ENCODE peak calls at places on chromosomes 2 and 18, in nine cellular contexts. A, I, R, B, H, V, G, U and Y are unnamed samples. For H3K79me2 and H3K9me2, the result is how much of the 10 kb centered on the place peaks cover.

GRCh38 chr18:29012874-29013273 is 835.9 kb upstream of the CDH2 start:
- DNase-seq in H (no peak), B (no peak), G (no peak), A (no peak), V (no peak), R (no peak), I (no peak), U (no peak), Y (no peak)

GRCh38 chr2:69797836-69798465 is 31.5 kb upstream of the GMCL1 start:
- DNase-seq in R (peak), V (peak), A (peak), U (no peak), I (peak), B (no peak), G (no peak), H (no peak), Y (no peak)

GRCh38 chr2:209334188-209335017 is 89.4 kb upstream of the MAP2 start:
- DNase-seq in G (peak), I (peak), U (peak), A (peak), V (peak), B (peak), R (peak), H (peak), Y (peak)

GRCh38 chr2:112163541-112163981 is 25.4 kb downstream of the FBLN7 start:
- DNase-seq in I (no peak), V (no peak), G (no peak), B (no peak), R (no peak), H (no peak), U (no peak), A (no peak), Y (no peak)

GRCh38 chr2:59301466-59302402 is 1060.6 kb upstream of the FANCL start:
- DNase-seq in H (peak), V (peak), R (peak), B (peak), I (peak), A (peak), U (peak), G (peak), Y (peak)

GRCh38 chr2:180524458-180524857 is 455.9 kb upstream of the UBE2E3 start:
- DNase-seq in H (no peak), A (peak), R (no peak), B (no peak), U (no peak), V (peak), G (no peak), I (no peak), Y (no peak)

GRCh38 chr18:59063300-59063895 is 76.3 kb upstream of the SEC11C start:
- DNase-seq in G (no peak), H (no peak), V (no peak), B (no peak), I (no peak), U (peak), R (no peak), A (no peak), Y (no peak)

GRCh38 chr18:58796205-58796604 is 68.5 kb upstream of the ZNF532 start:
- DNase-seq in B (no peak), I (no peak), U (no peak), G (no peak), A (peak), R (no peak), H (no peak), V (no peak), Y (no peak)

GRCh38 chr2:71618327-71619113 is 165.2 kb downstream of the DYSF start:
- DNase-seq in G (peak), H (no peak), R (no peak), A (no peak), V (no peak), U (no peak), B (no peak), I (no peak), Y (no peak)

GRCh38 chr2:69305712-69306611 is 81.1 kb downstream of the GFPT1 start:
- DNase-seq in R (no peak), G (peak), I (peak), A (peak), H (no peak), B (no peak), V (peak), U (no peak), Y (no peak)

GRCh38 chr2:230160112-230160660 is 59.6 kb downstream of the SP110 start:
- DNase-seq in G (peak), U (peak), V (peak), H (peak), R (peak), I (peak), A (peak), B (peak), Y (peak)

GRCh38 chr2:55856936-55857335 is 66.6 kb downstream of the EFEMP1 start:
- DNase-seq in I (no peak), V (no peak), H (no peak), R (peak), A (peak), G (no peak), B (no peak), U (no peak), Y (no peak)

GRCh38 chr18:76847926-76848325 is 25.6 kb downstream of the ZNF236 start:
- DNase-seq in H (no peak), B (peak), U (no peak), I (no peak), A (no peak), V (peak), G (no peak), R (no peak), Y (peak)

GRCh38 chr2:241926541-241927311 is 57.2 kb downstream of the RTP5 start:
- DNase-seq in R (no peak), H (no peak), G (no peak), V (no peak), A (no peak), U (no peak), I (no peak), B (no peak), Y (no peak)

GRCh38 chr2:100938031-100939026 is 63.8 kb upstream of the RPL31 start:
- DNase-seq in A (no peak), B (no peak), H (no peak), R (no peak), G (no peak), U (no peak), V (no peak), I (no peak), Y (no peak)

GRCh38 chr2:118061135-118061955 is 26.9 kb upstream of the INSIG2 start:
- DNase-seq in R (peak), I (no peak), V (peak), U (peak), H (peak), A (peak), B (no peak), G (peak), Y (peak)

GRCh38 chr2:206488623-206489022 is 45.3 kb downstream of the ADAM23 start:
- DNase-seq in H (no peak), B (no peak), U (no peak), R (no peak), I (no peak), V (no peak), G (no peak), A (no peak), Y (no peak)

GRCh38 chr2:156309106-156309505 is 23.4 kb downstream of the NR4A2 start:
- DNase-seq in V (no peak), U (no peak), I (no peak), B (no peak), A (no peak), H (no peak), G (no peak), R (no peak), Y (no peak)

GRCh38 chr2:29580223-29580622 is 341.2 kb downstream of the ALK start:
- DNase-seq in H (no peak), A (peak), I (no peak), V (no peak), B (no peak), G (peak), R (no peak), U (no peak), Y (no peak)

GRCh38 chr2:181916726-181917377 is 25.3 kb downstream of the ITPRID2 start:
- DNase-seq in H (no peak), I (no peak), B (no peak), A (peak), G (no peak), R (no peak), U (no peak), V (no peak), Y (no peak)

GRCh38 chr2:226426292-226426736 is 373.3 kb downstream of the IRS1 start:
- DNase-seq in V (no peak), G (no peak), U (no peak), B (no peak), H (no peak), R (peak), A (peak), I (no peak), Y (no peak)

GRCh38 chr2:110107092-110108079 is 8.2 kb downstream of the MALL start:
- DNase-seq in B (no peak), A (peak), G (no peak), U (no peak), I (no peak), R (peak), V (no peak), H (no peak), Y (no peak)

GRCh38 chr18:58671941-58672565 is 788 bp downstream of the MALT1 start:
- DNase-seq in G (no peak), V (peak), U (peak), B (no peak), R (peak), H (peak), I (no peak), A (peak), Y (peak)

GRCh38 chr2:121649402-121649651 is at the start of gene CLASP1:
- DNase-seq in H (peak), V (peak), B (peak), R (peak), A (peak), U (peak), G (peak), I (peak), Y (peak)

GRCh38 chr2:27958711-27959378 is 68.3 kb downstream of the BABAM2 start:
- DNase-seq in H (no peak), G (no peak), A (peak), U (no peak), V (no peak), R (no peak), B (no peak), I (no peak), Y (no peak)
- H3K27ac ChIP-seq in H (no peak), G (peak), A (peak), U (no peak), V (no peak), R (no peak), B (no peak), I (peak), Y (no peak)

DNA sequence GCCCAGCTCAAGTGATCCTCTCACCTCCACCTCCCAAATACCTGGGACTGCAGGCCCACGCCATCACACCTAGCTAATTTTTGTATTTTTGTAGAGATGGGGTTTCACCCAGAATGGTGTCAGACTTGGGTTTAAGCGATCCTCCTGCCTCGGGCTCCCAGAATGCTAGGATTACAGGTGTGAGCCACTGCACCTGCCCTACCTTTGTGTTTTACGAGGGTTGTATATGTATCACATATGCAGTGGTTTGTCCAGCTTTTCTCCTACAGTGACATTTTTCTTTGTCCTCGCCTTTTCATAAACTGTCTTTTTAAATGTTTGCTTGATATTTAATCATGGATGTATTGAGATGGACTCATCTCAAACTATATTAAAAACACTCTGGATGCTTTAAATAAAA is 38.5 kb downstream of the AGAP1 start:
- DNase-seq in A (no peak), R (no peak), G (no peak), B (no peak), U (no peak), I (no peak), H (no peak), V (no peak), Y (no peak)
- H3K79me2 ChIP-seq in A (half or more), R (half or more), G (under half), B (half or more), U (half or more), I (half or more), H (under half), V (half or more), Y (under half)

DNA sequence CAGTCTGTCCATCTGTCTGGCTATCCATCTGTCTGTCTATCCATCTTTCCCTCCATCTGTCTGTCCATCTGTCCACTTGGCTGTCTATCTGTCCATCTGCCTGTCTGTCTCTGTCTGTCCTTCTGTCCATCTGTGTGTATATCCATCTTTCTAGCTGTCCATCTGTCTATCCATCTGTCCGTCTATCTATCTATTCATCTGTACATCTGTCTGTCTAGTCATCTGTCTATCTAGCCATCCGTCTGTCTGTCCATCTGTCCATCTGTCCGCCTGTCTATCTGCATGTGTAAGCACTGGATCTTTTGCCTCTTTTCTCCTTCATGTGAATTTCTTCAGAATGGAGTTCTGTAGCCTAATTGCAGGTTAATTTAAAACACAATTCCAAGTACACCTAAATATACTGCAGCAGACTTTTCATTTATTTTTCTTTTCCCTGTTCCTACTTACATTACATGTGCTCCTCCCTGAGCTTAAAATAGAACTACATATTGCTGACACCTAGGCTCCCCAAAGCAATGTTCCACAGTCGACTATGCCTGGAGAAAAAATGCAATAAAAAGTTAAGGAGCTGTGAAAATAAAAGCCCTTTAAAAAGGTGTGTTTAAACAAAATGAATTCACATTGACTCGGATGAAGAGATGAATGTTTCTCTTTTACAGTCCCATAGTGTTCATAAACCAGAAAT is 37.5 kb upstream of the TXNDC2 start:
- DNase-seq in I (no peak), V (no peak), H (no peak), G (no peak), U (no peak), R (peak), B (no peak), A (no peak), Y (no peak)
- H3K9me2 ChIP-seq in I (under half), V (under half), H (under half), G (under half), U (under half), R (under half), B (under half), A (under half), Y (under half)

DNA sequence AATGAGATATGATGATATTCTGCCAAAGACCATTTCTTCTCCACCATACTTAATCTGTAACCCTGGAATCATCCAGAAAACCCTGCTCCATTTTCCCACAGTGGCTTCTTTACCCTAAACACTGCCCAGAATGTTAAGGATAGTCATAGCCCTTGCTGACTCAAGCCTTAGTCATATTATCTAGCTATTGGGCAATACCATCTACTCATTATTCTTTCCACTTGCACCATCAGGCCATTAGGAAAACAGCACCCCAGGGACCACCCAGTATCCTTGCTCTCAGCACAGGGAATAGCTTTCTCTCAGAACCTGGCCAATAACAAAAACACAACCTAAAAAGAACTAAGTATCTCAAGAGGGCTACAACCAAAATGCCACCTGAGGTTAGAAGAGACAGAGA is 445.7 kb upstream of the SLC14A2 start:
- DNase-seq in H (no peak), V (no peak), I (peak), R (peak), G (no peak), B (no peak), A (peak), U (no peak), Y (no peak)
- H3K27ac ChIP-seq in H (no peak), V (no peak), I (peak), R (peak), G (peak), B (no peak), A (peak), U (no peak), Y (no peak)

DNA sequence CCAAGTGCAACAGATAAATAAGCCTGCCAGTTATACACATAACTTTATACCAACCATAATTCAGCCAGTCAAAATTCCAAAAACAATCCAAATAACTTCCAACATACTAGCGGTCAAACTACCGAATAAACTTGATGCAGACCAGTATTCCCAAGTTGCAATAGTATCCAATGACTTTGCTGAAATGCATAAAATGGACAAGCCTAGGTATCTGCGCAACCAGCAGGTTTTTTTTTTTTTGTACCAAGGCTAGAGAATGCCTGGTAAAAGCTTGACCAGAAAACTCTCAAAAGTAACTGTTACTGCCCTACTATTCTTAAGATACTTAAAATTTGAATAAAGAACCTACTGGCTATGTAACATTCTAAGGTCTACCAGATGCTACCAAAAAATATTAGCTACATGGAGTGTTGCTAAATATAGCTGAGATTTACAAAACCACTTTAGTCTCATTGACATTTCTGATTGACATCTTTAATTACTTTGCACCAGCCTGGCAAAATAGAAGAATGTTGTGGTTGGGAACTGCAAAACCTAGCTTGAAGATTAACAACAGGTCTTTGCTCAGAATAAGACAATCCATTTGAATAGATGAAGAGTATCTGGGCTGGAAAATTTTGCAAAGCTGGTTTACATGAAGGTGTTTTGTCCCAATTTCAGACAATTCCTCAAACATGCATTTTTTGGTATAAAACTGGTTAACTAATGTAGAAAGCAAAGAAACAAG is 7.3 kb downstream of the SRSF7 start:
- DNase-seq in R (no peak), H (no peak), B (no peak), G (no peak), V (no peak), A (no peak), I (no peak), U (no peak), Y (no peak)
- H3K79me2 ChIP-seq in R (under half), H (half or more), B (half or more), G (half or more), V (half or more), A (half or more), I (half or more), U (half or more), Y (under half)

GRCh38 chr2:176324862-176325261 is 55.6 kb downstream of the MTX2 start:
- DNase-seq in R (no peak), V (no peak), A (no peak), G (no peak), U (no peak), H (no peak), B (no peak), I (no peak), Y (no peak)
- H3K9me2 ChIP-seq in R (under half), V (under half), A (under half), G (under half), U (under half), H (under half), B (under half), I (under half), Y (under half)

DNA sequence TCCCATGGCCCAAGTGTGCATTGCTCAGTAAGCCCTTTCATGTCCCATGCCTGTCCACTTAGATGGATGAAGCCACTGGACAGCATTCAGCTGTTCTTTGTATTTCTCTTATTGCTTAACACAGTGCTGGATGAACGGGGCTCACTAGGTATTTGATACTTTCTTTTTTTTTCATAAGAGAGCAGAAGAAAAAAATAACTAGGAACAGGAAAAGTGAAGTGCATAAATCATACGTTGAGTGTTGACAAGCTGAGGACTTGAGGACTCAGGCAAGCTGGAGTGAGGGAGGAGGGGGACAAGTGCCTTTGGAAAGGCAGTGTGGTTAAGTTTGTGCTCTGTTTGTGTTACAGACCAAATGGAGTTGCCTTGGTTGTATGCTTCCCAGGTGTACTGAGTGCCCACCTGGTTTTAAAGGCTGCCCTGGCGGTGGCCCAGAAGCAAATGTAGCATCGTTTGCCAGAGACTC is 240.8 kb downstream of the PRKCE start:
- DNase-seq in I (no peak), B (no peak), V (no peak), H (no peak), R (no peak), G (no peak), A (no peak), U (no peak), Y (no peak)
- H3K27ac ChIP-seq in I (no peak), B (no peak), V (no peak), H (no peak), R (no peak), G (no peak), A (no peak), U (peak), Y (peak)

DNA sequence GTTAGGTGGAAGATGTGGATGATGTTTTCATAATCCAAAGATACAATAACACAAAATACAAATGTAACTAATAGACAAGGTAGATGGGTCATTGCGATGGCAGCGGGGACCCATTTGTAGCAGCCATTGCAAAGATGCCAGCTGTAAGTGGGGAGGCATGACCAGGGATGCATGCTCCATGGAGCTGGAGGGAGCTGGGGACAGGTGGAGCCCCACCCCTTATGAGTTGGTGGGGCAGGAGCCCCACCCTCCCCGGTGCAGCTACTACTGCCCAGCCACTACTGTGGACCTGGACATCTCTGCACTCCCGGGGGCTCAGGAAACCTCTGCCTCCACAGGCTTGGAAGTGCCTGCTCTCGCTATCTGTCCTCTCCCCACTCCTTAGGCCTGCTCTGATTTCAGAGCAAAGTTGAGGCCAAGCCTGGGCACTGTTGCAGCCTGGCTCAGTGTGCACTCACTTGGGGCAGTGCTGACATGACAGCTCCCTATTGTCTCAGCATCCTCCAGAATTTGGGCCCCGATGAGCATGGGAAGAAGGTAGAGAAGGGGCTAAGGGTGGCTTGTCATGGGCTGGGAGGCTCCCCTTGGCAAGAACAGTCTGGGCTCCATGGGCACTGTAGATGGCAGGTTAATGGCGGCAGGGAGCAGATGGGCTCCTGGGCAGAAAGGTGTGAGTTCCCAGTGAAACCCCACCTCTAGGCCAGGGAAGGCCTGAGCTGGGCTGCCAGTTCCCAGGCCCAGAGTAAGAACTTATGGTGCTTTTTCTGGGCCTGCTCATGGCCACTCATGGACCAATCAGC is 81.1 kb downstream of the ZNF804A start:
- DNase-seq in G (no peak), H (no peak), I (no peak), U (no peak), V (no peak), A (no peak), R (no peak), B (no peak), Y (no peak)
- H3K79me2 ChIP-seq in G (under half), H (half or more), I (under half), U (under half), V (under half), A (under half), R (under half), B (under half), Y (half or more)